ENCODE peak calls at places on chromosome 7, in six cellular contexts. C, D, K, S, R and A are unnamed samples.
A peak's percentile ranks its signal among the peaks of the same experiment; 100 is the strongest.

GRCh38 chr7:159012353-159013069 is 132.2 kb downstream of the VIPR2 start:
- DNase-seq in C (no peak), D (no peak), K (peak; percentile 89), S (peak; percentile 90), R (no peak), A (no peak)

GRCh38 chr7:77543910-77544309 is 6.8 kb downstream of the PTPN12 start:
- DNase-seq in C (no peak), D (no peak), K (no peak), S (no peak), R (no peak), A (no peak)

GRCh38 chr7:129646369-129647021 is 35.0 kb downstream of the NRF1 start:
- DNase-seq in C (no peak), D (no peak), K (no peak), S (no peak), R (no peak), A (no peak)

GRCh38 chr7:46928719-46929118 is 653.2 kb downstream of the TNS3 start:
- DNase-seq in C (no peak), D (no peak), K (no peak), S (no peak), R (no peak), A (no peak)

GRCh38 chr7:122306320-122307227 is 2.0 kb upstream of the FEZF1 start:
- DNase-seq in C (no peak), D (no peak), K (no peak), S (no peak), R (no peak), A (no peak)

GRCh38 chr7:13111230-13111629 is 423.8 kb downstream of the ARL4A start:
- DNase-seq in C (no peak), D (no peak), K (no peak), S (no peak), R (peak; percentile 16), A (no peak)

GRCh38 chr7:23013715-23014649 is at the start of gene HYCC1:
- DNase-seq in C (peak; percentile 98), D (peak; percentile 98), K (peak; percentile 99), S (peak; percentile 99), R (peak; percentile 99), A (peak; percentile 89)

GRCh38 chr7:95596183-95597135 is at the start of gene PDK4:
- DNase-seq in C (peak; percentile 54), D (no peak), K (peak; percentile 98), S (peak; percentile 97), R (peak; percentile 51), A (peak; percentile 80)

GRCh38 chr7:100689230-100690135 is 4.6 kb downstream of the GIGYF1 start:
- DNase-seq in C (no peak), D (no peak), K (no peak), S (no peak), R (no peak), A (no peak)

GRCh38 chr7:29194594-29195417 is at the start of gene CHN2:
- DNase-seq in C (no peak), D (peak; percentile 56), K (peak; percentile 73), S (peak; percentile 85), R (peak; percentile 26), A (peak; percentile 70)

GRCh38 chr7:115356139-115356746 is 434.3 kb downstream of the MDFIC start:
- DNase-seq in C (no peak), D (no peak), K (no peak), S (no peak), R (peak; percentile 14), A (no peak)

GRCh38 chr7:12369700-12370099 is 34.0 kb downstream of the VWDE start:
- DNase-seq in C (no peak), D (no peak), K (no peak), S (no peak), R (no peak), A (no peak)

GRCh38 chr7:114930107-114930521 is 8.2 kb downstream of the MDFIC start:
- DNase-seq in C (no peak), D (no peak), K (no peak), S (no peak), R (no peak), A (no peak)